ENCODE peak calls at places on chromosomes 16 and 17, in seven cellular contexts. N is cardiac muscle cell; A is psoas muscle; Z is effector memory CD4-positive, alpha-beta T cell; B is left ventricle myocardium inferior; P is breast epithelium; J is A673. D is an unnamed sample.
A peak's percentile ranks its signal among the peaks of the same experiment; 100 is the strongest.

GRCh38 chr17:77501101-77501566 is 360.4 kb downstream of the SEC14L1 start:
- DNase-seq in N (peak; percentile 40), A (peak; percentile 48), Z (no peak), B (no peak), P (no peak), J (no peak), D (no peak)

GRCh38 chr16:11386791-11387546 is 41.7 kb downstream of the RMI2 start:
- DNase-seq in N (peak; percentile 69), A (peak; percentile 73), Z (no peak), B (no peak), P (no peak), J (no peak), D (no peak)

GRCh38 chr17:76000016-76000754 is 470 bp upstream of the CDK3 start:
- DNase-seq in N (peak; percentile 72), A (peak; percentile 58), Z (peak; percentile 20), B (no peak), P (no peak), J (peak; percentile 73), D (peak; percentile 34)

GRCh38 chr16:84218176-84218776 is 21.5 kb downstream of the KCNG4 start:
- DNase-seq in N (no peak), A (no peak), Z (no peak), B (no peak), P (no peak), J (no peak), D (no peak)

GRCh38 chr17:79255926-79256325 is 181.3 kb downstream of the ENGASE start:
- DNase-seq in N (no peak), A (no peak), Z (no peak), B (no peak), P (no peak), J (no peak), D (no peak)

GRCh38 chr17:38428150-38428642 is at the start of gene ARHGAP23:
- DNase-seq in N (peak; percentile 73), A (peak; percentile 86), Z (peak; percentile 9), B (peak; percentile 77), P (no peak), J (peak; percentile 6), D (no peak)

GRCh38 chr16:3564130-3564888 is 12.9 kb downstream of the NLRC3 start:
- DNase-seq in N (no peak), A (peak; percentile 36), Z (no peak), B (no peak), P (no peak), J (no peak), D (no peak)

GRCh38 chr16:50548659-50549560 is 714 bp downstream of the NKD1 start:
- DNase-seq in N (no peak), A (no peak), Z (no peak), B (no peak), P (no peak), J (peak; percentile 20), D (no peak)

GRCh38 chr16:69176033-69176780 is 10.8 kb upstream of the SNTB2 start:
- DNase-seq in N (no peak), A (no peak), Z (no peak), B (no peak), P (no peak), J (no peak), D (no peak)

GRCh38 chr17:35390663-35391062 is 17.2 kb upstream of the SLFN11 start:
- DNase-seq in N (no peak), A (no peak), Z (no peak), B (no peak), P (no peak), J (no peak), D (no peak)

GRCh38 chr16:12159028-12159427 is 182.5 kb downstream of the SNX29 start:
- DNase-seq in N (no peak), A (no peak), Z (no peak), B (no peak), P (no peak), J (no peak), D (no peak)

GRCh38 chr17:21021208-21021803 is 21.5 kb downstream of the USP22 start:
- DNase-seq in N (no peak), A (peak; percentile 28), Z (no peak), B (no peak), P (no peak), J (no peak), D (no peak)

GRCh38 chr16:31090540-31090939 is 1.8 kb upstream of the PRSS53 start:
- DNase-seq in N (no peak), A (peak; percentile 24), Z (no peak), B (no peak), P (no peak), J (no peak), D (no peak)

GRCh38 chr16:13425840-13426239 is 494.1 kb upstream of the ERCC4 start:
- DNase-seq in N (no peak), A (no peak), Z (no peak), B (no peak), P (no peak), J (no peak), D (no peak)

GRCh38 chr16:28865722-28866453 is 2.2 kb downstream of the SH2B1 start:
- DNase-seq in N (no peak), A (no peak), Z (no peak), B (no peak), P (no peak), J (no peak), D (no peak)

GRCh38 chr16:4360538-4361021 is 9.5 kb upstream of the PAM16 start:
- DNase-seq in N (no peak), A (no peak), Z (no peak), B (no peak), P (no peak), J (peak; percentile 37), D (no peak)

GRCh38 chr16:47018223-47018891 is 44.9 kb upstream of the DNAJA2 start:
- DNase-seq in N (peak; percentile 43), A (no peak), Z (no peak), B (no peak), P (peak; percentile 27), J (peak; percentile 38), D (no peak)

DNA sequence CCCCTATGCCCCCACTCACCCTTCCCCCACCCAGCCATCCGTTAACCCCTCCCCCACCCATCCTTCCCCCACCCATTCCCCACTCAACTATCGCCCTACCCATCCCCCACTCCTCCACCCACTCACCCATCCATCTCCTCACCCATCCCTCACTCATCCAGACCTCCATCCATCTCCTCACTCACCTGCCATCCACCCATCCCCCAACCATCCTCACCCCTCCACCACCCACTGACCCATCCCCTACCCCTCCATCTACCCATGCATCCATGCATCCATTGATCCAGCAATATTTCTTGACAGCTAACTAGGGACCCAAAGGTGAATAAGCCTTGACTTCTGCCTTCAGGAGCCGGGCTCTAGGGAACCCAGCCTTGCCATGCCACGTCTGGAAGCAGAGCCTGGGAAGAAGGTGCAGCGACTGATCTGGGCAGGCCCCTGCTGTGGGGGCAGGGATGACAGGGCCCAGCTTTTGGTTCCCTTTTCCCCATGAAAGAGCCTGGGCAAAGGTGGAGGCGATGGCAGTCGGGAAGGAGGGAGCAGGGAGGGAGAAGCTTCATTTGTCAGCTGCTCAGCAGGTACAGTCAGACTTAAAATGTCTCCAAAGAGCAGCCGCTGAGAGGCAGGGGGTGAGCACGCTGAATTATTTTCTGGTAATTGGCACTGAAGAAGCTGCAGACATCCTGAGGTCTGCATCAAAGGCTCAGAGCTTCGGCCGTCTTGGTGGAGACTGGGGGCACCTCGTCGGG is 23.2 kb upstream of the DOC2B start:
- DNase-seq in N (no peak), A (no peak), Z (no peak), B (no peak), P (no peak), J (no peak), D (no peak)
- H3K36me3 ChIP-seq in N (no peaks in the 10 kb centered on the region), A (no peaks in the 10 kb centered on the region), Z (no peaks in the 10 kb centered on the region), B (no peaks in the 10 kb centered on the region), P (no peaks in the 10 kb centered on the region), J (no peaks in the 10 kb centered on the region), D (no peaks in the 10 kb centered on the region)

GRCh38 chr16:88976359-88977027 is 514 bp downstream of the CBFA2T3 start:
- DNase-seq in N (no peak), A (no peak), Z (no peak), B (no peak), P (no peak), J (no peak), D (no peak)
- H3K4me1 ChIP-seq in N (peaks cover 18% of the 10 kb centered on the region), A (no peaks in the 10 kb centered on the region), Z (no peaks in the 10 kb centered on the region), B (peaks cover 22% of the 10 kb centered on the region), P (no peaks in the 10 kb centered on the region), J (no peaks in the 10 kb centered on the region), D (peaks cover 17% of the 10 kb centered on the region)

GRCh38 chr17:63785556-63785955 is 11.6 kb downstream of the DDX42 start:
- DNase-seq in N (no peak), A (no peak), Z (no peak), B (no peak), P (no peak), J (no peak), D (no peak)

GRCh38 chr17:63780507-63780906 is 6.5 kb downstream of the DDX42 start:
- DNase-seq in N (no peak), A (no peak), Z (no peak), B (no peak), P (no peak), J (no peak), D (no peak)

GRCh38 chr17:63780928-63781327 is 7.0 kb downstream of the DDX42 start:
- DNase-seq in N (no peak), A (no peak), Z (no peak), B (no peak), P (no peak), J (no peak), D (no peak)

GRCh38 chr17:63786117-63786516 is 12.1 kb downstream of the DDX42 start:
- DNase-seq in N (no peak), A (no peak), Z (no peak), B (no peak), P (no peak), J (no peak), D (no peak)

DNA sequence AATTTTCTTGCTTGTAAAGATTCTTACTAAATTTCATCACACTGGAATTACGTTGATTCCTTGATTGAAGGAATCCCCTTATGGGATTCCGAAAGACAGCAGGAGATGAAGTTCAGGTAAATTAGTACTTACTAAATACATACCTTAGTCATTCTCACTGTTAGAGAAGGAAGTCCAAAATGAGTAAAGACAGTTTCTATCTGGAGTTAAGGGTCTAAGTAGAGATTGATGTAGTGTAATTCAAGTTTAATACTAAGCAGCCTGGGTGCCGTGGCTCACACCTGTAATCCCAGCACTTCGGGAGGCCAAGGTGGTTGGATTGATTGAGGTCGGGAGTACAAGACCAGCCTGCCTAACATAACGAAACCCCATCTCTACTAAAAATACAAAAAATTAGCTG is 9.6 kb downstream of the DDX42 start:
- DNase-seq in N (no peak), A (no peak), Z (no peak), B (no peak), P (no peak), J (no peak), D (no peak)
- H3K36me3 ChIP-seq in N (peaks cover 10% of the 10 kb centered on the region), A (peaks cover 58% of the 10 kb centered on the region), Z (peaks cover 22% of the 10 kb centered on the region), B (peaks cover 42% of the 10 kb centered on the region), P (no peaks in the 10 kb centered on the region), J (peaks cover 42% of the 10 kb centered on the region), D (peaks cover 58% of the 10 kb centered on the region)

GRCh38 chr17:61160789-61161440 is 238.7 kb upstream of the TBX2 start:
- DNase-seq in N (no peak), A (no peak), Z (no peak), B (no peak), P (no peak), J (no peak), D (no peak)

GRCh38 chr17:61155590-61156181 is 244.0 kb upstream of the TBX2 start:
- DNase-seq in N (no peak), A (no peak), Z (no peak), B (no peak), P (no peak), J (no peak), D (no peak)

GRCh38 chr17:61159415-61159814 is 240.2 kb upstream of the TBX2 start:
- DNase-seq in N (no peak), A (no peak), Z (no peak), B (no peak), P (no peak), J (no peak), D (no peak)

GRCh38 chr17:61158372-61158771 is 241.3 kb upstream of the TBX2 start:
- DNase-seq in N (no peak), A (no peak), Z (no peak), B (no peak), P (no peak), J (no peak), D (no peak)

GRCh38 chr17:61157246-61157887 is 242.3 kb upstream of the TBX2 start:
- DNase-seq in N (no peak), A (no peak), Z (no peak), B (no peak), P (no peak), J (peak; percentile 54), D (no peak)
- H3K4me1 ChIP-seq in N (peaks cover 47% of the 10 kb centered on the region), A (peaks cover 5% of the 10 kb centered on the region), Z (no peaks in the 10 kb centered on the region), B (no peaks in the 10 kb centered on the region), P (no peaks in the 10 kb centered on the region), J (peaks cover 19% of the 10 kb centered on the region), D (peaks cover 27% of the 10 kb centered on the region)